ENCODE peak calls at places on chromosomes 6 and 20, in five cellular contexts. A, F, W, J and O are unnamed samples.
A peak's percentile ranks its signal among the peaks of the same experiment; 100 is the strongest.

GRCh38 chr20:13883425-13883824 is 98.6 kb downstream of the NDUFAF5 start:
- DNase-seq in A (no peak), F (no peak), W (no peak), J (no peak), O (no peak)

GRCh38 chr6:10030942-10031537 is 383.8 kb downstream of the TFAP2A start:
- DNase-seq in A (no peak), F (no peak), W (peak; percentile 71), J (peak; percentile 24), O (peak; percentile 61)

GRCh38 chr20:11937230-11937629 is 19.5 kb downstream of the BTBD3 start:
- DNase-seq in A (no peak), F (no peak), W (no peak), J (no peak), O (no peak)

GRCh38 chr20:57432874-57433491 is 41.8 kb downstream of the RBM38 start:
- DNase-seq in A (peak; percentile 82), F (no peak), W (peak; percentile 56), J (peak; percentile 92), O (no peak)

GRCh38 chr6:163309491-163310026 is 105.0 kb upstream of the QKI start:
- DNase-seq in A (no peak), F (peak; percentile 46), W (peak; percentile 82), J (no peak), O (no peak)

GRCh38 chr6:82178084-82178758 is 69.3 kb downstream of the IBTK start:
- DNase-seq in A (no peak), F (peak; percentile 18), W (peak; percentile 41), J (no peak), O (no peak)

GRCh38 chr6:63516186-63516944 is 55.9 kb upstream of the LOC128125822 start:
- DNase-seq in A (no peak), F (peak; percentile 6), W (peak; percentile 5), J (no peak), O (no peak)

GRCh38 chr20:9969626-9970025 is 65.2 kb upstream of the ANKEF1 start:
- DNase-seq in A (no peak), F (no peak), W (no peak), J (no peak), O (no peak)

GRCh38 chr6:101961357-101961756 is 567.8 kb downstream of the GRIK2 start:
- DNase-seq in A (no peak), F (no peak), W (no peak), J (no peak), O (no peak)
- H3K4me2 ChIP-seq in A (no peak overlapping the region), F (no peak overlapping the region), W (no peak overlapping the region), J (no peak overlapping the region), O (no peak overlapping the region)

GRCh38 chr20:38146156-38146555 is 18.9 kb downstream of the TGM2 start:
- DNase-seq in A (no peak), F (no peak), W (no peak), J (no peak), O (no peak)

GRCh38 chr20:38148328-38149102 is 16.6 kb downstream of the TGM2 start:
- DNase-seq in A (no peak), F (no peak), W (no peak), J (no peak), O (no peak)

GRCh38 chr20:38146628-38147027 is 18.4 kb downstream of the TGM2 start:
- DNase-seq in A (no peak), F (no peak), W (no peak), J (no peak), O (no peak)

GRCh38 chr20:38147751-38148150 is 17.3 kb downstream of the TGM2 start:
- DNase-seq in A (no peak), F (no peak), W (no peak), J (no peak), O (no peak)

DNA sequence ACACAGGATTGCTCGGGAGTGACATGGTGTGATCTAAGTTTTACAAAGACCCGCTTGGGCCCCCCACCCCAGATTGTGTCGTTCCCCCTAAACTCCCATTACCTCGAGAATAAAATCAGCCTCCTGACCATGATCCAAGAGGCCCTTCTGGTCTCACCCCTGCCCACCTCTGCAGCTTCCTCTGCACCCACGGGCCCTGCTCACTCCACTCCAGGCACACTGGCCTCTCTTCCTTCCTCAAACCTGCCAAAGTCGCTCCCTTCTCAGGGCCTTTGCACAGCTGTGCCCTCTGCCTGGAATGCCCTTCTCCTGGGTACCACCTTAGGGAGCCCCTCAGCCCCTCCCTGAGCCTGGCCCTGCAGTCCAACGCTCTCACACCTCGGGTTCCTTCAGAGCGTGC is 17.9 kb downstream of the TGM2 start:
- DNase-seq in A (no peak), F (no peak), W (no peak), J (no peak), O (no peak)
- H3K27ac ChIP-seq in A (no peak overlapping the region), F (no peak overlapping the region), W (no peak overlapping the region), J (no peak overlapping the region), O (no peak overlapping the region)

DNA sequence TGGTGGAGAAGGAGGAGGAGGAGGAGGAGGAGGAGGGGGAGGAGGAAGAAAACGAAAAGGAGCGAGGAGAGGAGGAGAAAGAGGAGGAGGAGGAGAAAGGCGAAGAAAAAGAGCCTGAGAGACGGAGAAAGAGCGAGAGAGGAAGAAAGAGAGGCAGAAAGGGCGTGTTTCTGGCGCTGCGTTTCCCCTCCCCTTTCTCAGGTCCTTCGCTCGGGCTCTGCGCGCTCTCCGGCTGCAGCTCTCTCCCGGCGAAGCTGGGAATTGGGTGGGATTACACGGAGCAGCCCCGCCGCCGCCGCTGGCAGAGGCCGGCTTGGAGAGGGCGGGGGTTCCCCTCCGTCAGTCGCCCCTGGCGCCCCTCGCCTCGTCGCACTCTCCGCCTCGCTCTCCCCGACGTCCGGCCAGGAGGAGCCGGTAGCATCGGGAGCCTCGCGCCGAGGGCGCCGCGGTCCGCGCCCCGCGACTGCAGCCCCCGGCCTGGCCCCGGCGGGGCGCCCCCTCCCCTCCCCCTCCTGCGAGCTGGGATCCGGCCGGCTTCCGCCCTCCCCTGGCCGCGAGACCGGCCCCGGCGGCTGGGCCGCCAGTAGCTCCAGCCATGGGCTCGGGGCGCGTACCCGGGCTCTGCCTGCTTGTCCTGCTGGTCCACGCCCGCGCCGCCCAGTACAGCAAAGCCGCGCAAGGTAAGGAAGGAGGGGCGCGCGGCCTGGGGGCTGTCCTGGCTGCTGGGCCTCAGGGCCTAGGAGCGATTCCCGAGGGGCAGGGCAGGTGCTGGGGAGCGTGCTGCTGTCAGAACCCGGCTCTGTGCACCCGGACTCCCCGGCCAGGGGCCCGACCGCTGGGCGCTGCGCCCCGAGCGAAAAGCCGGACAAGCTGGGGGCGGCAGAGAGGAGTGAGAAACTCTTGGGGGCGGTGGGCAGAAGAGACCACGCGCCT is at the start of gene SCUBE3:
- DNase-seq in A (no peak), F (peak; percentile 48), W (peak; percentile 10), J (no peak), O (peak; percentile 93)
- TF ChIP-seq EZH2 in A (no peak), F (no peak), W (no peak), J (no peak), O (peak; percentile 62)

DNA sequence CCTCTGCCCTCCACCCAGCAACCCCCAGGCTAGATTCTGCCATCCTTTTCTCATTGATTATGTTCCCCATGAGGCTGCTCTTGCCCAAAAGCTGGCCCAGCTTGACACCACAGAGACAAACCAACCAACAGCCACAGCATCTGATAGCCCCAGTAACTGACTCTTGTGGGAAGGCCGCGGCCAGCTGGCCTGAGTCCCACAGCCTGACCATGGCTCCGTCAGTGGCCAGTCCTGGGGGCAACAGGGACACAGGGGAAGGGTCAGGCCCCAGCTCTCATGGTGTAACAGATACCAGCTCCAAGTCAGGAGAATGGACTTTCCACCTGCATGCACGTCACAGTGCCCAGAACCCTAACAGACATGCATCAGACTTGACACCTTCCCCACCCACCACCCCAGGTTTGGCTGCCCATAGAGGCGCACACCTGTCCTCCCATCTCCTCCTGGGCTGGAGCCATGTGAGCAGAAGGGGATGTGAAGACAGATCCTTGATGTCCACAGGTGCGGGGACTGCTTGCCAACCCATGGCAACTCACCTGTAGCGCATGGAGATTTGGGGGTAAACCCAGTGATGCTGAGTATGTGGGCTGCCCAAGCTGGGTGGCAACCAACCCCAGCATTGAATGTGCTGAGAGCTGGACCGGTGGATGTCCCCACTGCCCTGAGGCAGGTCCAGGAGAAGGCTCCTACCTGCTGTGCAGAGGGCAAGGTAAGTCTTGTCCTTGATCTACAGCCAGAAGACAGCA is 18.8 kb downstream of the RIPOR3 start:
- DNase-seq in A (no peak), F (no peak), W (no peak), J (no peak), O (no peak)
- H3K4me2 ChIP-seq in A (no peak overlapping the region), F (no peak overlapping the region), W (no peak overlapping the region), J (no peak overlapping the region), O (no peak overlapping the region)

GRCh38 chr6:111775145-111775936 is 97.9 kb downstream of the FYN start:
- DNase-seq in A (no peak), F (no peak), W (no peak), J (no peak), O (no peak)

GRCh38 chr6:111773501-111774345 is 99.5 kb downstream of the FYN start:
- DNase-seq in A (no peak), F (no peak), W (no peak), J (no peak), O (no peak)

GRCh38 chr6:111776236-111777189 is 96.7 kb downstream of the FYN start:
- DNase-seq in A (no peak), F (peak; percentile 62), W (no peak), J (no peak), O (no peak)

GRCh38 chr6:111772274-111772780 is 100.9 kb downstream of the FYN start:
- DNase-seq in A (no peak), F (no peak), W (no peak), J (no peak), O (no peak)

GRCh38 chr6:111774346-111774703 is 98.9 kb downstream of the FYN start:
- DNase-seq in A (no peak), F (no peak), W (no peak), J (no peak), O (no peak)
- H3K27ac ChIP-seq in A (no peak overlapping the region), F (no peak overlapping the region), W (no peak overlapping the region), J (no peak overlapping the region), O (no peak overlapping the region)

DNA sequence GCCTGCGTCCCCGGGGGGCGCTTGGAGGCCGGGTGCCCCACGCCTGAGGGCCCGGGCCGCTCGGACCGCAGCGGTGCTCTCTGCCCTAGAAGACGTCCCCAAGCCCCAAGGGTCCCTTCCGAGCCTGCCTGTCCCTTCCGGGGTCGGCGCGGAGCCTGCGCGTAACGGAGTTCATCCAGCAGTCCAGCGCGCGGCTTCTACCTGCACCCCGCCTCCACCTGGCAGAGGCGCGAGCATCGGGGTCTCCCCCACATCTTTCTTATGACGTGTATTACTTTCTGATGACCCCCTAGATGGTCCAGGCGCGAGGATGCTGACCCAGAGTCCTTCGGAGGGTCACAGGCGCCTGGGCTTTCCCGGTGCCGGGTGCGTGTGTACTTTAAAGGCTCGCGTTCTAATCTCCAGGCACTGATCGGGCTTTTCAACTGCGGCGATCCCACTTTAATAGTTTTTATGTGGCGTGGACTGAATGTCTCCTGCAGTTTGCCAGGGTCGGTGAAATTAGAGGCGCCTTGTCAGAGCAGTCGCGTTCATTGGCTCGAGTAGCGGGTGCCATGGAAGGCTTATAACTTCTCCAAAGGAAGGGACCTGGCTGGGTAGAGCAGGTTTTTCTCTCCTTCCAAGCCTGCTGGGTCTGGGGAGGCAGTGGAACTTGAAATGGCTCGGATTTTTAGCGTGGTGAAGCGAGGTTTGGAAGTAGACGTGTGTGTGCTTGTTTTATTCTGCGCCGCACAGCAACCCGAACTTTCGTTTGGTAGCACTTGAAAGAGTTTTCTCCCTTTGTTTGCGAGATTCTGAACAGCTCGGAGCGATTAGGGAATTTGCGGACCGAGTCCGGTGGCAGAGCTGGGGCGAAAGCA is 974 bp downstream of the EYA4 start:
- DNase-seq in A (no peak), F (peak; percentile 27), W (no peak), J (peak; percentile 20), O (peak; percentile 68)
- TF ChIP-seq EZH2 in A (no peak), F (peak; percentile 8), W (no peak), J (no peak), O (peak; percentile 71)

GRCh38 chr6:14765753-14766152 is 480.1 kb upstream of the JARID2 start:
- DNase-seq in A (no peak), F (no peak), W (no peak), J (no peak), O (no peak)
- H3K4me2 ChIP-seq in A (no peak overlapping the region), F (no peak overlapping the region), W (no peak overlapping the region), J (no peak overlapping the region), O (no peak overlapping the region)

GRCh38 chr20:37195018-37195417 is 15.7 kb upstream of the MROH8 start:
- DNase-seq in A (no peak), F (no peak), W (no peak), J (no peak), O (no peak)
- H3K27ac ChIP-seq in A (no peak overlapping the region), F (no peak overlapping the region), W (no peak overlapping the region), J (no peak overlapping the region), O (peak overlapping the region; percentile 65)